ENCODE peak calls at places on chromosomes 4 and X, in seven cellular contexts. U is CD4-positive, alpha-beta memory T cell; S is hepatocyte; G is tibial nerve; C is effector memory CD4-positive, alpha-beta T cell; A is pancreas; Q is stomach. I is an unnamed sample.

GRCh38 chr4:80610845-80611244 is 275.3 kb downstream of the CFAP299 start:
- DNase-seq in Q (no peak), U (no peak), A (no peak), S (peak), G (no peak), C (no peak), I (no peak)

GRCh38 chrX:63275127-63275526 is 76.0 kb downstream of the SPIN4 start:
- DNase-seq in U (peak), A (no peak), G (no peak), C (no peak), Q (no peak), S (peak), I (peak)

GRCh38 chr4:87044511-87045369 is 109.9 kb downstream of the AFF1 start:
- DNase-seq in U (no peak), A (no peak), C (no peak), S (no peak), G (no peak), Q (no peak), I (no peak)

GRCh38 chrX:46978341-46979291 is 66.4 kb downstream of the JADE3 start:
- DNase-seq in C (peak), S (peak), G (peak), Q (peak), U (peak), A (peak), I (peak)

GRCh38 chrX:105323951-105324350 is 103.5 kb upstream of the TEX13A start:
- DNase-seq in A (no peak), G (no peak), S (no peak), U (no peak), C (no peak), Q (no peak), I (no peak)

GRCh38 chr4:164210377-164210776 is 543.6 kb upstream of the SMIM31 start:
- DNase-seq in C (no peak), A (no peak), G (no peak), U (no peak), S (no peak), Q (no peak), I (no peak)

GRCh38 chrX:51837926-51838325 is 55.5 kb upstream of the MAGED1 start:
- DNase-seq in G (peak), S (peak), A (peak), Q (peak), U (no peak), C (no peak), I (no peak)

GRCh38 chr4:118772149-118773081 is 63.5 kb downstream of the SEC24D start:
- DNase-seq in G (no peak), U (peak), C (no peak), Q (no peak), S (peak), A (no peak), I (no peak)

GRCh38 chr4:65482410-65482809 is 187.9 kb downstream of the EPHA5 start:
- DNase-seq in U (no peak), G (no peak), Q (no peak), A (no peak), S (no peak), C (no peak), I (no peak)

GRCh38 chrX:119708936-119709335 is 16.0 kb upstream of the SEPTIN6 start:
- DNase-seq in Q (no peak), A (no peak), C (no peak), S (no peak), G (no peak), U (no peak), I (no peak)

GRCh38 chr4:174156239-174156826 is 127.1 kb downstream of the FBXO8 start:
- DNase-seq in U (peak), S (peak), Q (no peak), C (no peak), A (no peak), G (no peak), I (no peak)

GRCh38 chr4:128527356-128527755 is 239.7 kb upstream of the PGRMC2 start:
- DNase-seq in Q (no peak), G (no peak), C (no peak), S (no peak), U (no peak), A (no peak), I (no peak)

GRCh38 chr4:128525387-128525786 is 237.8 kb upstream of the PGRMC2 start:
- DNase-seq in Q (no peak), G (no peak), U (no peak), A (no peak), C (no peak), S (no peak), I (no peak)

GRCh38 chr4:128524311-128524710 is 236.7 kb upstream of the PGRMC2 start:
- DNase-seq in G (no peak), C (no peak), Q (peak), A (no peak), S (peak), U (no peak), I (no peak)

GRCh38 chr4:128528177-128528576 is 240.6 kb upstream of the PGRMC2 start:
- DNase-seq in C (no peak), Q (no peak), U (no peak), A (no peak), S (no peak), G (no peak), I (no peak)

DNA sequence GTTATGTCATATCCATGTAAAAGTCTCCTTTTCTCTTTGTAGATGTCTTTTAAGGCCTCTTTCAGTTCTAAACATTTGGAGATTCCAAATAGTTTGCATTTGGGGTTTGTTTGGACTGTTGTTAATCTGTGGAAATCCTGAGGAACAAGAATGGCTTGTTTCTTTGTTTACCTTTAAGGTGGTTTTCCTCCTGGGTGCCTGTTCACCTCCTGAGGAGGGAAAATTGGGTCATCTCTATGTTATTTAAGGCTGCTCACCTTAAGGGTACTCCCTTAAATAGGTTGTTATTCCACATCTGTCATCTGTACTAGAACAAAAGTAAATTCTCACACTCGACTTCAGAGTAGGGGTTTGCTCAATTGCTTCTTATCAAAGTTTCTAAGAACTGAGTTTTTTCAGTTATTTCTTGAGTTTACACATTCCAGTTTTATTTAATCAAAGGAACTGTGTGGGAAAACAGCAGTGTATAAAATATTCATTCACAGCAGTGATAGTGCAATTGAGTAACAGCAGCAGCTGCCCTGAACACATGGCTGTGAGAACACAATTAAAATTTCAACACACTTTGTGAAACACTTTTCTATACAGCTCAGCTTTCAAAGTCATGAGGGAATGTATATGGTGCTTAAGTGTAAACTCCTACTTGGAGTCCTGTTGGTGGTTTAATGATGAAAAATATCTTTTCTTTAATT is 238.5 kb upstream of the PGRMC2 start:
- DNase-seq in G (no peak), U (no peak), Q (no peak), S (no peak), C (no peak), A (no peak), I (no peak)
- H3K27ac ChIP-seq in G (peak), U (no peak), Q (peak), S (peak), C (no peak), A (peak), I (no peak)

GRCh38 chr4:76993787-76994641 is 44.5 kb downstream of the SEPTIN11 start:
- DNase-seq in A (no peak), C (peak), S (no peak), G (no peak), U (peak), Q (no peak), I (no peak)
- H3K27ac ChIP-seq in A (no peak), C (peak), S (no peak), G (no peak), U (no peak), Q (no peak), I (no peak)

GRCh38 chr4:56505269-56506109 is at the start of gene ARL9:
- DNase-seq in S (peak), Q (peak), U (peak), C (peak), G (no peak), A (peak), I (peak)
- H3K27ac ChIP-seq in S (peak), Q (peak), U (peak), C (no peak), G (peak), A (no peak), I (no peak)

GRCh38 chrX:11239230-11239629 is 54.0 kb upstream of the AMELX start:
- DNase-seq in A (no peak), S (peak), G (no peak), U (no peak), Q (no peak), C (no peak), I (no peak)

GRCh38 chrX:11241720-11242119 is 51.5 kb upstream of the AMELX start:
- DNase-seq in S (no peak), G (no peak), C (no peak), Q (no peak), A (no peak), U (no peak), I (no peak)

GRCh38 chrX:11244641-11245040 is 48.6 kb upstream of the AMELX start:
- DNase-seq in A (no peak), Q (no peak), G (no peak), S (no peak), C (no peak), U (no peak), I (no peak)

GRCh38 chrX:11242704-11243103 is 50.5 kb upstream of the AMELX start:
- DNase-seq in C (no peak), A (no peak), S (no peak), U (no peak), G (no peak), Q (no peak), I (no peak)
- H3K27ac ChIP-seq in C (no peak), A (no peak), S (no peak), U (no peak), G (peak), Q (no peak), I (no peak)

DNA sequence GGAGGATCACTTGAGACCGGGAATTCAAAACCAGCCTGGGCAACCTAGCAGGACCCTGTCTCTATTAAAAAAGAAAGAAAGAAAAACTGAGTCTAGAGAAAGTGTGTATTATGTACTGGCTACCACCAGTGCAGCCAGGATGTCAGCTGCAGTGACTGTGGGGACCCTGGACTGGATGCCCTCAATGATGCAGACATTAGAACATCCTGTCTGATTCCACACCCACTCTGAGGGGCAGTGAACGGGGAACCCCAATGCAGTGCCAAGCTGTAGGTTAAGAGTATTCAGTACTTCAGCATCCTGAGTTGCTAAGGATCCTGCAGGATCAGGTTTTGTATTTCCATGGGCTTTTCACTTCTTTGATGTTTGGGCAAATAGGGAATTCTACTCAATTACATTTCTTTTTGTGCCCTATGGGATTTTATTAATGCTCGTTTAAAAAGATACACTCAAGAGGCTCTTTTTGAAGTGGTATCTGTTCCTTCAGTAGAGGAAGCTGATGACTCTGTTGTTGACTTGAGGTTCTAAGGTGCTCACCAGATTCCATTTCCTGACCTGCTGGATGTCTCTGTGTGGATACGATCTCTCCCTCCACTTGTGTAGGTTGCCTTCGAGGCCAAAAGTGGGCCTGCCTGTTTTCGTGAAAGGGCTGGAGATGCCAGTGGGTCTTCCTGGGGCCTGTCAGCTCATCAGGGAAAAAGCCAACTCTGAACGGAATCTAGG is 85.9 kb upstream of the CLCN4 start:
- DNase-seq in G (no peak), S (no peak), A (no peak), U (no peak), C (no peak), Q (no peak), I (no peak)
- H3K27ac ChIP-seq in G (no peak), S (no peak), A (no peak), U (no peak), C (no peak), Q (no peak), I (no peak)

GRCh38 chrX:10526442-10526841 is 93.9 kb downstream of the MID1 start:
- DNase-seq in A (no peak), S (no peak), U (no peak), Q (no peak), C (no peak), G (no peak), I (no peak)
- H3K27ac ChIP-seq in A (no peak), S (no peak), U (no peak), Q (no peak), C (no peak), G (no peak), I (no peak)

GRCh38 chr4:6180841-6181631 is 19.3 kb downstream of the JAKMIP1 start:
- DNase-seq in A (no peak), C (no peak), G (no peak), S (no peak), U (peak), Q (no peak), I (no peak)

GRCh38 chr4:6179362-6179761 is 21.0 kb downstream of the JAKMIP1 start:
- DNase-seq in U (peak), G (no peak), S (no peak), A (no peak), Q (no peak), C (no peak), I (no peak)

GRCh38 chr4:6178757-6179156 is 21.6 kb downstream of the JAKMIP1 start:
- DNase-seq in Q (no peak), S (no peak), C (no peak), A (no peak), G (no peak), U (no peak), I (no peak)

GRCh38 chr4:6175426-6175825 is 24.9 kb downstream of the JAKMIP1 start:
- DNase-seq in Q (no peak), S (no peak), C (no peak), G (no peak), A (no peak), U (no peak), I (no peak)

GRCh38 chr4:6177587-6178197 is 22.7 kb downstream of the JAKMIP1 start:
- DNase-seq in A (no peak), U (peak), S (no peak), Q (peak), C (peak), G (no peak), I (peak)
- H3K27ac ChIP-seq in A (no peak), U (no peak), S (no peak), Q (no peak), C (no peak), G (no peak), I (no peak)

DNA sequence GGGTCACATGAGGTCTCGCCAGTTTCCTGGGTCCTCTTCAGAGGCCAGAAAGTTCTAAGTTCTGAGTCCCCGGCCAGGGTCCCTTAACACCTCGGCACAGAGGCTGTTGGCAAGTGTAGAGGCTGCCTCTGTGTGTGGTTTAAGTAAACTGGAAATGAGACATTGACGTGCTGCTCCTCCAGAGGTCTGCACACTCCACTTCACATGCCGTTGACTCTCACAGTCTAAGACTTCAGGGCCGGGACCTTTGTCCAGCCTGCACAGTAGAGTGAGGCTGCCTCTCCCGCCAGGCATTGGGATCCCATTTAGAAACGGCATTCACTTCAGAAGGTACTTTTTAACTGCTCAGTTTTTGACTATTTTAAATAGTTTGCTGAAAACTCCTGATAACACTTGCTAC is 10.6 kb upstream of the TADA2B start:
- DNase-seq in Q (no peak), A (no peak), C (no peak), G (no peak), U (no peak), S (no peak), I (no peak)
- H3K27ac ChIP-seq in Q (no peak), A (no peak), C (no peak), G (no peak), U (no peak), S (no peak), I (no peak)

GRCh38 chr4:115370012-115370411 is 256.6 kb upstream of the NDST4 start:
- DNase-seq in G (no peak), Q (no peak), C (no peak), A (no peak), S (no peak), U (no peak), I (no peak)
- H3K27ac ChIP-seq in G (peak), Q (no peak), C (no peak), A (no peak), S (no peak), U (no peak), I (no peak)

GRCh38 chr4:69594382-69594781 is 45.1 kb downstream of the UGT2A2 start:
- DNase-seq in C (no peak), Q (no peak), U (no peak), G (no peak), A (no peak), S (peak), I (no peak)
- H3K27ac ChIP-seq in C (no peak), Q (no peak), U (no peak), G (no peak), A (no peak), S (no peak), I (no peak)